ENCODE peak calls at places on chromosomes 4 and X, in six cellular contexts. One of them, this sample, is unnamed.

GRCh38 chr4:184498598-184498997 is 24.2 kb upstream of the IRF2 start:
- DNase-seq in tibial artery: no peak
- DNase-seq in PC-9: no peak
- DNase-seq in AG04450: no peak
- DNase-seq in brain microvascular endothelial cell: no peak
- DNase-seq in fibroblast of lung: no peak
- DNase-seq in this sample: no peak

GRCh38 chr4:79014230-79014629 is 75.0 kb upstream of the PAQR3 start:
- DNase-seq in tibial artery: no peak
- DNase-seq in PC-9: no peak
- DNase-seq in AG04450: no peak
- DNase-seq in brain microvascular endothelial cell: no peak
- DNase-seq in fibroblast of lung: no peak
- DNase-seq in this sample: no peak

GRCh38 chr4:79273918-79274317 is 51.9 kb downstream of the NAA11 start:
- DNase-seq in tibial artery: no peak
- DNase-seq in PC-9: no peak
- DNase-seq in AG04450: no peak
- DNase-seq in brain microvascular endothelial cell: no peak
- DNase-seq in fibroblast of lung: peak
- DNase-seq in this sample: no peak

GRCh38 chrX:22041931-22042530 is 9.9 kb downstream of the PHEX start:
- DNase-seq in tibial artery: no peak
- DNase-seq in PC-9: no peak
- DNase-seq in AG04450: no peak
- DNase-seq in brain microvascular endothelial cell: no peak
- DNase-seq in fibroblast of lung: no peak
- DNase-seq in this sample: no peak

GRCh38 chr4:82043081-82043808 is 330.5 kb downstream of the HNRNPD start:
- DNase-seq in tibial artery: no peak
- DNase-seq in PC-9: no peak
- DNase-seq in AG04450: no peak
- DNase-seq in brain microvascular endothelial cell: no peak
- DNase-seq in fibroblast of lung: no peak
- DNase-seq in this sample: no peak

GRCh38 chr4:125741825-125742452 is 427.2 kb downstream of the FAT4 start:
- DNase-seq in tibial artery: no peak
- DNase-seq in PC-9: no peak
- DNase-seq in AG04450: no peak
- DNase-seq in brain microvascular endothelial cell: no peak
- DNase-seq in fibroblast of lung: peak
- DNase-seq in this sample: peak

GRCh38 chr4:95537181-95537580 is 11.6 kb downstream of the UNC5C start:
- DNase-seq in tibial artery: no peak
- DNase-seq in PC-9: no peak
- DNase-seq in AG04450: no peak
- DNase-seq in brain microvascular endothelial cell: no peak
- DNase-seq in fibroblast of lung: no peak
- DNase-seq in this sample: no peak

GRCh38 chrX:153767674-153768055 is 3.6 kb downstream of the PLXNB3 start:
- DNase-seq in tibial artery: no peak
- DNase-seq in PC-9: no peak
- DNase-seq in AG04450: no peak
- DNase-seq in brain microvascular endothelial cell: no peak
- DNase-seq in fibroblast of lung: no peak
- DNase-seq in this sample: no peak

GRCh38 chr4:103934178-103934789 is 214.5 kb upstream of the TACR3 start:
- DNase-seq in tibial artery: no peak
- DNase-seq in PC-9: no peak
- DNase-seq in AG04450: peak
- DNase-seq in brain microvascular endothelial cell: peak
- DNase-seq in fibroblast of lung: peak
- DNase-seq in this sample: peak

GRCh38 chrX:15985937-15986336 is 131.3 kb upstream of the AP1S2 start:
- DNase-seq in tibial artery: no peak
- DNase-seq in PC-9: no peak
- DNase-seq in AG04450: no peak
- DNase-seq in brain microvascular endothelial cell: no peak
- DNase-seq in fibroblast of lung: no peak
- DNase-seq in this sample: no peak

GRCh38 chrX:24443943-24444342 is 21.1 kb upstream of the PDK3 start:
- DNase-seq in tibial artery: no peak
- DNase-seq in PC-9: no peak
- DNase-seq in AG04450: no peak
- DNase-seq in brain microvascular endothelial cell: no peak
- DNase-seq in fibroblast of lung: no peak
- DNase-seq in this sample: no peak
- H3K4me3 ChIP-seq in tibial artery: no peak
- H3K4me3 ChIP-seq in PC-9: no peak
- H3K4me3 ChIP-seq in AG04450: no peak
- H3K4me3 ChIP-seq in brain microvascular endothelial cell: no peak
- H3K4me3 ChIP-seq in fibroblast of lung: no peak
- H3K4me3 ChIP-seq in this sample: no peak

GRCh38 chr4:40524642-40525041 is 105.0 kb downstream of the RBM47 start:
- DNase-seq in tibial artery: no peak
- DNase-seq in PC-9: no peak
- DNase-seq in AG04450: no peak
- DNase-seq in brain microvascular endothelial cell: no peak
- DNase-seq in fibroblast of lung: peak
- DNase-seq in this sample: peak
- TF ChIP-seq CTCF in tibial artery: no peak
- TF ChIP-seq CTCF in PC-9: no peak
- TF ChIP-seq CTCF in AG04450: no peak
- TF ChIP-seq CTCF in brain microvascular endothelial cell: no peak
- TF ChIP-seq CTCF in fibroblast of lung: no peak
- TF ChIP-seq CTCF in this sample: no peak

DNA sequence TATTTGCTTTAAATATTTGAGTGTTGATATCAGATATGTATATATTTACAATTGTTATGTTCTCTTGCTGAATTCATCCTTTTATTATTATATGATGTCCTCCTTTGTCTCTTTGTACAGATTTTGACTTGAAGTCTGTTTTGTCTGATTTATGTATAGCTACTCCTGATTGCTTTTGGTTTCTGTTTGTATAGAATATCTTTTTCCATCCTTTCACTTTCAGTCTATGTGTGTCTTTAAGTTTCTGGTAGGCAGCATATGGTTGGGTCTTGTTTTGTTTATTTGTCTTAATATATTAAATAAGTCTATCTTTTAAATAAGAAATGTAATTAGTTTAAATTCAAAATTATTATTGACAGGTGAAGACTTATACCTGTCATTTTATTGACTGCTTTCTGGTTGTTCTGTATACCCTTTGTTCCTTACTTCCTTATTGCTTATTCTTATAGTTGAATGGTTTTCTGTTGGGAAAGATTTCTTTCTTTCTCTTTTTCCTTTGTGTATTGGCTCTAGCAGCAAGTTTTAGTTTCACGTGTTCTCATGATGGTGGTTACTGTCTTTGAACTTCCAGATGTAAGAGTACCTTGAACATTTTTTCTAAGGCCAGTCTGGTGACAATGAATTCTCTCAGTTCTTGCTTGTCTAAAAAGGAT is 31.1 kb downstream of the RAB28 start:
- DNase-seq in tibial artery: no peak
- DNase-seq in PC-9: no peak
- DNase-seq in AG04450: no peak
- DNase-seq in brain microvascular endothelial cell: no peak
- DNase-seq in fibroblast of lung: no peak
- DNase-seq in this sample: no peak
- H3K4me3 ChIP-seq in tibial artery: no peak
- H3K4me3 ChIP-seq in PC-9: no peak
- H3K4me3 ChIP-seq in AG04450: no peak
- H3K4me3 ChIP-seq in brain microvascular endothelial cell: no peak
- H3K4me3 ChIP-seq in fibroblast of lung: no peak
- H3K4me3 ChIP-seq in this sample: no peak

GRCh38 chr4:134906404-134907023 is 704.9 kb upstream of the PABPC4L start:
- DNase-seq in tibial artery: no peak
- DNase-seq in PC-9: no peak
- DNase-seq in AG04450: no peak
- DNase-seq in brain microvascular endothelial cell: no peak
- DNase-seq in fibroblast of lung: peak
- DNase-seq in this sample: peak
- TF ChIP-seq CTCF in tibial artery: no peak
- TF ChIP-seq CTCF in PC-9: peak
- TF ChIP-seq CTCF in AG04450: peak
- TF ChIP-seq CTCF in brain microvascular endothelial cell: peak
- TF ChIP-seq CTCF in fibroblast of lung: peak
- TF ChIP-seq CTCF in this sample: peak

GRCh38 chrX:102654696-102655095 is 3.4 kb downstream of the GPRASP1 start:
- DNase-seq in tibial artery: no peak
- DNase-seq in PC-9: no peak
- DNase-seq in AG04450: no peak
- DNase-seq in brain microvascular endothelial cell: no peak
- DNase-seq in fibroblast of lung: no peak
- DNase-seq in this sample: no peak

GRCh38 chrX:102651242-102651967 is at the start of gene GPRASP1:
- DNase-seq in tibial artery: peak
- DNase-seq in PC-9: no peak
- DNase-seq in AG04450: no peak
- DNase-seq in brain microvascular endothelial cell: peak
- DNase-seq in fibroblast of lung: peak
- DNase-seq in this sample: peak

GRCh38 chrX:102650903-102651241 is 411 bp upstream of the GPRASP1 start:
- DNase-seq in tibial artery: no peak
- DNase-seq in PC-9: no peak
- DNase-seq in AG04450: no peak
- DNase-seq in brain microvascular endothelial cell: no peak
- DNase-seq in fibroblast of lung: no peak
- DNase-seq in this sample: no peak

DNA sequence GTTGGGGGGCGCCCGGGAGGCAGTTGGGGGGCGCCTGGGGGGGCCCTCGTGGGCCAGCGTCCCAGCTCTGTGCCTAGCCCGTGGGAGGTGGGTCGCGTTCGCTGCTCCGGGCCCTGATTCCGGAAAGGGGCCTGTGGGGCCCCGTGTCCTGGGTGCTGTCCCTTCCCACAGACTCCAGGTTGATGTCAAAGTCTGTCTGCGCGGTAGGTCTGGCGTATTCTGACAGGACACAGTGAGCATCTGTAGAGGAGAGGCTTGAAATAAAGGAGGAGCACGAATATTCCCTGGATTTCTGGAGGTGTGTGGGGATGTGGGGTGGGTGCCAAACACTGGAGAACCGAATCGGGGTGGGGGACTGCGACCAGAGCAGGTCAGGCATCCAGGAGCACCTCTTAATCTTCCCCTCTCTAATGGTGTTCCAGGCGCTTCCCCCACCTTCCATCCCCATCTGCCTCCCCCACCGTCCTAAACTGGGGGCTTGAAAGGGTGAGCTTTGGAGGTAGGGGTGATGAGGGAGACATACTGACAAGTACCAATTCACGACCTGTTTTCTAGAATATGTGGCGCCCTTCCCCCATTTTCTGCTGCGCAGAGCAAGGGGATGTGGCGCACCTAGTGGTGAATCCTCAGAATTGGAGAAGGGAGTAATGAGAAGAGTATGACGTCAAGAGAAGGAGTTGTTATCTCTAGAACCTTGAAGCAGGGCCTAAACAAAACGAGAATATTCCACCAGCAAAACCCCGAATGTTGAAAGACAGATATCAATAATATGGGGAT is 873 bp downstream of the GPRASP1 start:
- DNase-seq in tibial artery: peak
- DNase-seq in PC-9: no peak
- DNase-seq in AG04450: no peak
- DNase-seq in brain microvascular endothelial cell: peak
- DNase-seq in fibroblast of lung: peak
- DNase-seq in this sample: peak
- H3K4me3 ChIP-seq in tibial artery: peak
- H3K4me3 ChIP-seq in PC-9: no peak
- H3K4me3 ChIP-seq in AG04450: peak
- H3K4me3 ChIP-seq in brain microvascular endothelial cell: peak
- H3K4me3 ChIP-seq in fibroblast of lung: peak
- H3K4me3 ChIP-seq in this sample: peak

GRCh38 chr4:129218355-129218754 is 122.4 kb downstream of the C4orf33 start:
- DNase-seq in tibial artery: no peak
- DNase-seq in PC-9: no peak
- DNase-seq in AG04450: no peak
- DNase-seq in brain microvascular endothelial cell: peak
- DNase-seq in fibroblast of lung: peak
- DNase-seq in this sample: peak
- TF ChIP-seq CTCF in tibial artery: peak
- TF ChIP-seq CTCF in PC-9: no peak
- TF ChIP-seq CTCF in AG04450: no peak
- TF ChIP-seq CTCF in brain microvascular endothelial cell: peak
- TF ChIP-seq CTCF in fibroblast of lung: no peak
- TF ChIP-seq CTCF in this sample: peak

DNA sequence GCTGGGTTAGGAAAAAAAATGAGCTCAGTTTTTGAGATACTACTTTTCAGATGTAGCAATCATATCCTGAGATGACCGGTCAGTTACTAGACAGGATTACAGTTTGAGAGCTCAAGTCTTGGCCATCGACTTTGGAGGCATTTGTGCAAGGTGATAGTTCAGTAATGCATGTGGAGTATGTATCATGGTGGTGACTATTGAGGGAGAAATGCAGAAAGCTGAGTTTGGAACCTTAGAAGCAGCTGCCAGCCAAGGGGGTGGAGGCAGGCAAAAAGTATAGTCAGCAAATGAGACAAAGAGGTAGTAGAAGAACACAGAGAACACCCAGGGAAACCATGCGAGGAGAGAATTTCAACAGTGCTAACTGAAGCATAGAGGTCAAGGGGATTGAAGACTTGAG is 48.7 kb upstream of the SLC4A4 start:
- DNase-seq in tibial artery: no peak
- DNase-seq in PC-9: no peak
- DNase-seq in AG04450: peak
- DNase-seq in brain microvascular endothelial cell: peak
- DNase-seq in fibroblast of lung: peak
- DNase-seq in this sample: peak
- H3K4me3 ChIP-seq in tibial artery: no peak
- H3K4me3 ChIP-seq in PC-9: no peak
- H3K4me3 ChIP-seq in AG04450: no peak
- H3K4me3 ChIP-seq in brain microvascular endothelial cell: no peak
- H3K4me3 ChIP-seq in fibroblast of lung: no peak
- H3K4me3 ChIP-seq in this sample: no peak

GRCh38 chr4:99061048-99061447 is 27.5 kb downstream of the ADH5 start:
- DNase-seq in tibial artery: no peak
- DNase-seq in PC-9: no peak
- DNase-seq in AG04450: no peak
- DNase-seq in brain microvascular endothelial cell: no peak
- DNase-seq in fibroblast of lung: no peak
- DNase-seq in this sample: no peak
- TF ChIP-seq CTCF in tibial artery: no peak
- TF ChIP-seq CTCF in PC-9: no peak
- TF ChIP-seq CTCF in AG04450: no peak
- TF ChIP-seq CTCF in brain microvascular endothelial cell: no peak
- TF ChIP-seq CTCF in fibroblast of lung: no peak
- TF ChIP-seq CTCF in this sample: no peak

GRCh38 chrX:103918050-103918449 is 44.4 kb upstream of the TMSB15B start:
- DNase-seq in tibial artery: peak
- DNase-seq in PC-9: no peak
- DNase-seq in AG04450: no peak
- DNase-seq in brain microvascular endothelial cell: peak
- DNase-seq in fibroblast of lung: peak
- DNase-seq in this sample: peak
- H3K4me3 ChIP-seq in tibial artery: peak
- H3K4me3 ChIP-seq in PC-9: no peak
- H3K4me3 ChIP-seq in AG04450: peak
- H3K4me3 ChIP-seq in brain microvascular endothelial cell: peak
- H3K4me3 ChIP-seq in fibroblast of lung: peak
- H3K4me3 ChIP-seq in this sample: peak